ENCODE peak calls at places on chromosomes 7 and 10, in four cellular contexts. Q, A, J and U are unnamed samples.

GRCh38 chr10:4687397-4687796 is 138.6 kb upstream of the AKR1E2 start:
- DNase-seq in J (no peak), A (no peak), Q (no peak), U (no peak)

GRCh38 chr10:3648179-3648975 is 136.6 kb downstream of the KLF6 start:
- DNase-seq in A (no peak), Q (no peak), J (no peak), U (no peak)

GRCh38 chr7:123022576-123022975 is 27.1 kb upstream of the TAS2R16 start:
- DNase-seq in Q (no peak), A (no peak), J (no peak), U (no peak)

GRCh38 chr7:66430164-66430545 is 198.5 kb upstream of the KCTD7 start:
- DNase-seq in A (no peak), J (no peak), Q (no peak), U (no peak)

GRCh38 chr10:44353721-44354120 is 31.2 kb downstream of the CXCL12 start:
- DNase-seq in J (no peak), A (no peak), Q (no peak), U (no peak)

GRCh38 chr7:28411876-28412662 is at the start of gene CREB5:
- DNase-seq in Q (no peak), A (no peak), J (no peak), U (no peak)

GRCh38 chr7:157282141-157282801 is 54.5 kb upstream of the DNAJB6 start:
- DNase-seq in A (peak), J (no peak), Q (no peak), U (peak)

GRCh38 chr10:12510566-12510965 is 161.2 kb downstream of the CAMK1D start:
- DNase-seq in J (no peak), Q (no peak), A (no peak), U (no peak)

GRCh38 chr10:22681783-22682183 is 32.6 kb downstream of the PIP4K2A start:
- DNase-seq in A (peak), J (no peak), Q (no peak), U (no peak)

GRCh38 chr7:34823650-34824258 is 165.7 kb downstream of the NPSR1 start:
- DNase-seq in J (peak), Q (no peak), A (peak), U (peak)

GRCh38 chr7:4479367-4480039 is 202.6 kb upstream of the FOXK1 start:
- DNase-seq in J (peak), Q (no peak), A (no peak), U (peak)

GRCh38 chr7:636396-636795 is 90.1 kb upstream of the DNAAF5 start:
- DNase-seq in A (peak), Q (no peak), J (no peak), U (no peak)

GRCh38 chr7:22725585-22725984 is 1.4 kb upstream of the IL6 start:
- DNase-seq in Q (no peak), J (no peak), A (no peak), U (peak)

GRCh38 chr7:132650498-132650897 is 74.2 kb upstream of the PLXNA4 start:
- DNase-seq in A (no peak), J (no peak), Q (no peak), U (no peak)

GRCh38 chr10:15742831-15743230 is 23.1 kb upstream of the ITGA8 start:
- DNase-seq in J (no peak), A (no peak), Q (no peak), U (no peak)

GRCh38 chr10:113524539-113525490 is 28.0 kb upstream of the HABP2 start:
- DNase-seq in Q (no peak), A (no peak), J (no peak), U (no peak)

GRCh38 chr7:101518348-101518747 is 110.7 kb downstream of the MYL10 start:
- DNase-seq in A (no peak), J (no peak), Q (no peak), U (no peak)

GRCh38 chr10:31808258-31809218 is 120.1 kb downstream of the ARHGAP12 start:
- DNase-seq in J (no peak), Q (peak), A (no peak), U (peak)

GRCh38 chr7:155913719-155914118 is 101.5 kb upstream of the SHH start:
- DNase-seq in Q (no peak), J (no peak), A (no peak), U (no peak)

DNA sequence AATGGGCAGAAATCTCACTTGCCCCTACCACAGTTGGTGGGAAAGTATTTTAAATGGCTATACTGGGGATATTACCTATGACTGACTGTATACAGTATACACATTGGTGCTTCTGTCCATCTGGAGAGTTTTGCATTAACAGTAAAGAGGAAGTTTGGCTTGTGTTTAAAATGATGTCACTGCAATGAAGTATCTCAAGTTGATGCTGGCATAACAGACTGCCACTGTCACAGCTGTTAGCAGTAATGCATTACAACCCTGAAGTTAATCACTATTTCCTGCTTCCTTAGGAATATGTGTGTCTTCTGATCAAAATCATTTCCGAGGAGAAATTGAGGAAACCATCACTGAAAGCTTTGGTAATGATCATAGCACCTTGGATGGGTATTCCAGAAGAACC is 1.9 kb downstream of the DKK1 start:
- DNase-seq in Q (no peak), J (no peak), A (no peak), U (no peak)
- H3K4me3 ChIP-seq in Q (no peak), J (no peak), A (no peak), U (peak)

GRCh38 chr10:59362991-59363390 is 642 bp upstream of the FAM13C start:
- DNase-seq in A (no peak), Q (peak), J (peak), U (peak)

GRCh38 chr10:59360605-59361515 is 1.5 kb downstream of the FAM13C start:
- DNase-seq in A (no peak), J (no peak), Q (no peak), U (no peak)

GRCh38 chr10:59363446-59363958 is 1.2 kb upstream of the FAM13C start:
- DNase-seq in Q (no peak), A (no peak), J (no peak), U (no peak)

GRCh38 chr10:59362184-59362966 is at the start of gene FAM13C:
- DNase-seq in J (peak), A (no peak), Q (peak), U (peak)

GRCh38 chr10:59361659-59362183 is 628 bp downstream of the FAM13C start:
- DNase-seq in J (no peak), A (no peak), Q (no peak), U (no peak)
- H3K4me3 ChIP-seq in J (peak), A (no peak), Q (peak), U (peak)

DNA sequence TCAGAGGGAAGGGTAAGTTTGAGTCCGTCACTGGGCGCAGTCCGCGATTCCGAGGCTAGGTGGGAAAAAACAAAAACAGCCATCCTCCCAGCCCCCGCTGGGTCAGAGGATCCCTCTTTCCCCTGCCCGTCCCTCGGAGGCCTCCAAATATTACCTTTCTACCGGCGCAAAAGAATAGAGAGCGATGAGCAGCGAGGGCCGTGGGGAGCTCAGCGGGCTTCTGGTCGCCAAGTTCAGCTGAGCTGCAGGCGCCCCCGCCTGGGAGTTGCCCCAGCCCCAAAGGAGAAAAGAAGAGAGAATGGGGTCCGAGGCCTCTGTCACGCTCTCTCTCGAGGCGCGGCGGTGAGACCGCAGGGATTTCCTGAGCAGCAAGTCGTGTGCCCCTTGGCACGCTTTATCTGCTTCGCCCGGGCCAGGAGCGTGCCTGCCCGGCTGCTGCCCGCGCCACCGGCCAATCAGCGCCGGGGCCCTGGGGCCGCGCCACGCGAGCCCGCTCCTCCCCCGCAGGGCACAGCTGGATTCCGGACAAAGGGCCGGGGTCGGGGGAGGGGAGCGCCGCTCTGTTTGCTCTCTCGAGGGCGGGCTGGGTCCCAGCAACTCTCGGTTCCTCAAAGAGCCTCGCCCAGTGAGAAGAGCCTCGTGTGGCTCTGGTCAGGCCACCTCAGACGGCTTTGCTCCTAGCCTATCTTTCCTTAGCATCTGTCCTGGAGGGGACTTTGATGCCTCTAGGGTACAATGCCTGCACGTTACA is at the start of gene NEUROG3:
- DNase-seq in Q (no peak), A (no peak), J (no peak), U (peak)
- H3K4me3 ChIP-seq in Q (peak), A (peak), J (peak), U (no peak)

GRCh38 chr7:27151341-27151944 is 940 bp downstream of the HOXA3 start:
- DNase-seq in A (no peak), J (no peak), Q (peak), U (no peak)

GRCh38 chr7:27151945-27152815 is at the start of gene HOXA3:
- DNase-seq in J (peak), A (no peak), Q (peak), U (peak)

GRCh38 chr7:27149817-27150567 is 2.4 kb downstream of the HOXA3 start:
- DNase-seq in Q (peak), A (no peak), J (no peak), U (no peak)

GRCh38 chr7:27148776-27149641 is 1.4 kb upstream of the HOXA6 start:
- DNase-seq in J (peak), A (no peak), Q (peak), U (no peak)

DNA sequence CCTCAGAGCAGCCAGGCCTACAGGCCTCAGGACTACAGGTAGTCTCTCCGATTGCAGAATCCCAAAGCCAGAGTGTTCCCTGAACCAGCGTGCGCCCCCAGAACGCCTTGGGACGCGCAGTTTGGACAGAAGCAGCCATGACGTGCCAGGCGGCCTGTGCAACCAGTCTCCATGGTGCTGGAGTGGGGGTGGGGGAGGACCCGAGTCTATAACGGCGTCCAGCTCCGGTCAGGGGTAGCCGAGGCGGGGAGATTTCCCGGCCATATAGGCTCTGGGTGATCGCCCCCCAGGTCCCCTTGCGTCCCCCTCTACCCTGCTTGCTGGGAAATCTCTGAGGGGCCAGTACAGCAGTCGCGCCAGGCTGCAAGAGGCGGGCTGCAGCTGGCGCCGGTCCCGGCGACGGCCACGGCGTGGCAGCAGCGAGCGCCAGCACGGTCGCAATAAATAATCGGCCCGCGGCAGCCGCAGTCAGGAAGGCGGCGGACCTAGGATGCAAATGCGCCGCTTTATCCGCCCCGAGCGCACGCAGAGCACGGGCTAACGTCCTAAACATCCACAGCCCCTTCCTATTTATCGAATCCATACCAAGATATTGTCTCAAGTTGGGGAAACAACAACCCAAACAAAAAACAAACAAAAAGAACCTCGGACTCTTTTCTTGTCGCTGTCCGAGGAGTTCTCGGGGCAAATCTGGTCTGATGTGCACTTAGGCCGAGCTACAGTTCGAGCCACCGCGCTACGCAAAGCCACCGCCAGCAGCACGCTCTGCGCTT is 1.6 kb downstream of the HOXA3 start:
- DNase-seq in J (peak), Q (peak), A (peak), U (peak)
- H3K4me3 ChIP-seq in J (peak), Q (peak), A (peak), U (peak)

GRCh38 chr7:131608112-131608498 is 51.7 kb upstream of the PODXL start:
- DNase-seq in J (peak), Q (no peak), A (no peak), U (no peak)

GRCh38 chr7:131607291-131608111 is 51.1 kb upstream of the PODXL start:
- DNase-seq in Q (no peak), J (no peak), A (no peak), U (no peak)

GRCh38 chr7:131605280-131605878 is 49.0 kb upstream of the PODXL start:
- DNase-seq in A (no peak), J (no peak), Q (no peak), U (no peak)

GRCh38 chr7:131604841-131605279 is 48.4 kb upstream of the PODXL start:
- DNase-seq in J (no peak), Q (no peak), A (no peak), U (no peak)

GRCh38 chr7:131606346-131607290 is 50.2 kb upstream of the PODXL start:
- DNase-seq in A (no peak), Q (no peak), J (no peak), U (no peak)
- H3K4me3 ChIP-seq in A (no peak), Q (no peak), J (no peak), U (no peak)

GRCh38 chr10:1116051-1116450 is 59.9 kb downstream of the WDR37 start:
- DNase-seq in A (no peak), Q (no peak), J (no peak), U (no peak)

GRCh38 chr10:1115262-1115955 is 59.2 kb downstream of the WDR37 start:
- DNase-seq in A (no peak), Q (no peak), J (no peak), U (no peak)

GRCh38 chr10:1116696-1117254 is 60.6 kb downstream of the WDR37 start:
- DNase-seq in Q (no peak), J (no peak), A (no peak), U (no peak)

GRCh38 chr10:1117651-1118050 is 61.5 kb downstream of the WDR37 start:
- DNase-seq in Q (no peak), A (no peak), J (no peak), U (peak)

DNA sequence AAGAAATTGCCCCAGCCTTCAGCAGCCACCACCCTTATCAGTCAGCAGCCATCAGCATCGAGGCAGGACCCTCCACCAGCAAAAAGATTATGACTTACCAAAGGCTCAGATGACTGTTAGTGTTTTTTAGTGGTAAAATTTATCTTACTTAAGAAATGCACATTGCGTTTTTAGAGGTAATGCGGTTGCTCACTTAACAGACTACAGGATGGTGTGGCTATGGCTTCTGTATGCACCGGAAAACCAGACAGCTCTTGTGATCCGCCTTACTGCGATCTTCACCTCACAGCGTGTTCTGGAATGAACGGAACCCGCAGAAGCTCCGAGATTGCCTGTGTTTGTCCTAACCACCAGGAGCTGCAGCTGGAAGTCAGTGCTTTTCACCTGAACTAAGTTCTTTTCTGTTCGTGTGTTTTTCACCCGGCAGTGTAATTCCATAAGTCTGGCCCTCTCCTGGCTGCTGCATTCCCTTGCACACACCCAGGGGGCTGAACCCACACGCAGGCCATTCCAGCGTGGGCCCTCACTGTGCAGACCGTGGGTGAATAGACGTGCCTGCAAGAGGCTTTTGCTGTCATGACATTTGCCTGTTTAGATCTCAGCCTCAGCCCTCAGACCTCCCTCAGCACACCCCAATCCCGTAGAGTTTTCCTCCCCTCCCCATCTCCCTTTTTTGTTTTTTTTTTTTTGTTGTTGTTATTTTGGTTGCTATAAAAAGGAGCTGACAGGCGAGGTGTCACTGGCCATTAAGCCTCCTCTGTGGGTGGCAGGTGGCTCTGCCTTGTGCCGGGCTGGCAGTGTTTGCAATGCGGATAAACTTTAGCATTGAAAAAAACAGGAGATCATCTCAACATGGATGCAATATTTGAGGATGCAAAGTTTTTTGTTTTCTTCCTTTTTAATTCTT is 58.4 kb downstream of the WDR37 start:
- DNase-seq in Q (no peak), J (no peak), A (no peak), U (no peak)
- H3K4me3 ChIP-seq in Q (no peak), J (no peak), A (no peak), U (no peak)

GRCh38 chr7:30364773-30365172 is 80.4 kb downstream of the ZNRF2 start:
- DNase-seq in J (no peak), A (no peak), Q (no peak), U (no peak)
- H3K4me3 ChIP-seq in J (no peak), A (no peak), Q (no peak), U (no peak)

DNA sequence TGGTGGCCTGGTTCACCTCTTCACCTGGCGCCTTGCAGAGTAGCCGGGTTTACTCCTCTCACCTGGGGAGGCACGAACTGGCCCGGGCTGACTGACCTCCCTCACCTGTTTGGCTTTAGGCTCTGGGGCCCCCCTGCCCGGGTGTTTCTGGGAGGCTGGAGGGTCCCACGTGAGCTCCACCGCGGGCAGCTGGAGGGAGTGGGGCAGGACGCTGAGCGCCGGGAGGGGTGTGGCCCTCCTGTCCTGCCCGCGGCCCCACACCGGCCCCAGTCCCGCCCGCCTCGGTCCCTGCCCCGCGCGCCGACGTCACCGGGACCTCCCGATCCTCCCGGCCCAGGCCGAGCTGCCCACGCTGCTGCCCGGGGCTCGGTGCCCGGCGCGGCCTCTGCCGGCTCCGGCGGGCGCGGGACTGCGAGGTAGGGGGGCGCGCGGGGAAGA is at the start of gene AMZ1:
- DNase-seq in A (no peak), Q (no peak), J (no peak), U (peak)
- H3K4me3 ChIP-seq in A (no peak), Q (peak), J (no peak), U (peak)